ENCODE peak calls at places on chromosomes 2 and 18, in nine cellular contexts. N, H, P, F, M, K, V, O and G are unnamed samples.

GRCh38 chr2:154697422-154698237 is 865 bp upstream of the KCNJ3 start:
- DNase-seq in N (peak; percentile 6), H (no peak), P (no peak), F (no peak), M (no peak), K (peak; percentile 22), V (no peak), O (peak; percentile 13), G (no peak)

GRCh38 chr18:22983175-22983574 is 50.0 kb downstream of the RBBP8 start:
- DNase-seq in N (peak; percentile 47), H (peak; percentile 6), P (no peak), F (peak; percentile 67), M (no peak), K (no peak), V (no peak), O (no peak), G (no peak)

GRCh38 chr18:47077111-47077510 is 41.7 kb upstream of the ELOA2 start:
- DNase-seq in N (no peak), H (no peak), P (no peak), F (no peak), M (no peak), K (no peak), V (no peak), O (no peak), G (no peak)

GRCh38 chr2:168456526-168457176 is 579 bp downstream of the CERS6 start:
- DNase-seq in N (peak; percentile 47), H (peak; percentile 18), P (peak; percentile 32), F (peak; percentile 33), M (no peak), K (no peak), V (no peak), O (peak; percentile 22), G (no peak)

GRCh38 chr2:42872736-42873135 is 80.4 kb upstream of the HAAO start:
- DNase-seq in N (no peak), H (no peak), P (no peak), F (no peak), M (no peak), K (no peak), V (no peak), O (no peak), G (no peak)

GRCh38 chr2:241894056-241894641 is 24.6 kb downstream of the RTP5 start:
- DNase-seq in N (no peak), H (no peak), P (no peak), F (no peak), M (no peak), K (peak; percentile 7), V (peak; percentile 43), O (peak; percentile 91), G (no peak)

GRCh38 chr2:10863837-10864236 is 47.9 kb upstream of the KCNF1 start:
- DNase-seq in N (peak; percentile 25), H (no peak), P (no peak), F (no peak), M (no peak), K (no peak), V (no peak), O (no peak), G (no peak)

GRCh38 chr18:79485788-79486355 is 90.1 kb downstream of the NFATC1 start:
- DNase-seq in N (peak; percentile 94), H (no peak), P (no peak), F (peak; percentile 6), M (no peak), K (no peak), V (no peak), O (no peak), G (no peak)

GRCh38 chr2:138615257-138615656 is 113.7 kb downstream of the SPOPL start:
- DNase-seq in N (peak; percentile 81), H (peak; percentile 17), P (no peak), F (peak; percentile 83), M (no peak), K (no peak), V (no peak), O (no peak), G (no peak)

GRCh38 chr18:23810396-23810795 is 121.1 kb downstream of the LAMA3 start:
- DNase-seq in N (no peak), H (no peak), P (no peak), F (no peak), M (no peak), K (no peak), V (no peak), O (no peak), G (peak; percentile 73)

GRCh38 chr2:174774828-174775227 is 10.6 kb upstream of the CHRNA1 start:
- DNase-seq in N (no peak), H (no peak), P (no peak), F (no peak), M (no peak), K (no peak), V (no peak), O (no peak), G (no peak)

GRCh38 chr2:101820519-101820918 is 123.0 kb downstream of the MAP4K4 start:
- DNase-seq in N (peak; percentile 88), H (no peak), P (no peak), F (peak; percentile 52), M (no peak), K (no peak), V (no peak), O (no peak), G (no peak)

DNA sequence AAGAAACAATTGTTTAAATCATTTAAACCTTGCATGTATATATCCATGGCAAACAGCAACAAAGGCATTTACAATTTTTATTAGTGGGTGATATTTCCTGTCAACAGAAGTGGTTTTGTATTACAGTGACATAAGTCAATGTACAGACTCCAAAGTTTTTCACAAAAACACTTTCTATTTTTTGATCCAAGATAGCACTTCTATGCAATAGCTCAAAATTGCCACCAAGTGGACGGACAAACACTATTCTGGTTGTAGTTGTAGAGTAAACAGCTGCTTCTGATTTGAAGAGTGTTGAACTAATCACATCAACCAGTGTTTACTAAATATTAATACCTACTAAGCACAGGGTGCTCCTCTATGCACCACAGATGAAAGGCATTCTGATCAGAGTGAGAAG is 421.4 kb downstream of the NCKAP5 start:
- DNase-seq in N (no peak), H (no peak), P (no peak), F (peak; percentile 55), M (no peak), K (no peak), V (no peak), O (no peak), G (no peak)
- TF ChIP-seq CTCF in N (peak; percentile 8), H (no peak), P (no peak), F (peak; percentile 57), M (no peak), K (no peak), V (no peak), O (no peak), G (no peak)

DNA sequence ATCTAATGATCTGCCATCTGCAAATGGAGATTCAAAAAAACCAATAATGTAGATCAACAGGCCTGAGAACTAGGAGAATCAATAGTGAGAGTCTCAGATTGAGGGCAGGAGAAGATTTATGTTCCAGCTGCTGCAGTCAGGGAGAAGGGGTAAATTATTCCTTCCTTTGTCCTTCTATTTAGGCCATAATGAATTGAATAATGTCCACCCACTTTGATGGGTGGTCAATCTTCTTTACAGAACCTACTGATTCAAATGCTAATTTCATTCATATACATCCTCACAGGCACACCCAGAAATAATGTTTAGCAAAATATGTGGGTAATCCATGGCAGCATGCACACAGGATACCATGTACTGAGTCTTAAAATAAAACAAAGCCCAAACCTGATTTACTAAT is 695.3 kb upstream of the REG3G start:
- DNase-seq in N (no peak), H (no peak), P (no peak), F (no peak), M (no peak), K (no peak), V (no peak), O (no peak), G (no peak)
- H3K4me3 ChIP-seq in N (no peak overlapping the region), H (no peak overlapping the region), P (no peak overlapping the region), F (no peak overlapping the region), M (no peak overlapping the region), K (no peak overlapping the region), V (no peak overlapping the region), O (no peak overlapping the region), G (no peak overlapping the region)

GRCh38 chr2:231684314-231685223 is 23.8 kb upstream of the PTMA start:
- DNase-seq in N (no peak), H (no peak), P (no peak), F (no peak), M (no peak), K (no peak), V (no peak), O (no peak), G (no peak)
- H3K4me1 ChIP-seq in N (peaks cover 3% of the 10 kb centered on the region), H (peaks cover 20% of the 10 kb centered on the region), P (no peaks in the 10 kb centered on the region), F (peaks cover 11% of the 10 kb centered on the region), M (peaks cover 7% of the 10 kb centered on the region), K (peaks cover 21% of the 10 kb centered on the region), V (no peaks in the 10 kb centered on the region), O (peaks cover 3% of the 10 kb centered on the region), G (no peaks in the 10 kb centered on the region)

GRCh38 chr2:179261161-179261825 is 3.3 kb downstream of the SESTD1 start:
- DNase-seq in N (no peak), H (no peak), P (no peak), F (no peak), M (no peak), K (no peak), V (no peak), O (no peak), G (no peak)
- TF ChIP-seq CTCF in N (peak; percentile 16), H (no peak), P (no peak), F (peak; percentile 38), M (no peak), K (no peak), V (no peak), O (no peak), G (no peak)

GRCh38 chr2:224357098-224357901 is 44.6 kb downstream of the FAM124B start:
- DNase-seq in N (peak; percentile 48), H (peak; percentile 47), P (peak; percentile 46), F (peak; percentile 75), M (no peak), K (peak; percentile 34), V (no peak), O (peak; percentile 27), G (peak; percentile 22)
- H3K4me3 ChIP-seq in N (no peak overlapping the region), H (no peak overlapping the region), P (no peak overlapping the region), F (no peak overlapping the region), M (no peak overlapping the region), K (no peak overlapping the region), V (no peak overlapping the region), O (no peak overlapping the region), G (no peak overlapping the region)